ENCODE peak calls at places on chromosome 6, in eight cellular contexts. G is A172, V is cardiac septum, N is H54, J is GM23338, L is NCI-H82, U is adipocyte, B is tibial artery. C is an unnamed sample.

GRCh38 chr6:103456652-103457051 is 1403.1 kb downstream of the HACE1 start:
- DNase-seq in G (no peak), N (no peak), L (no peak), U (no peak), B (no peak), V (no peak), J (no peak), C (no peak)

GRCh38 chr6:100175814-100176275 is 181.8 kb upstream of the MCHR2 start:
- DNase-seq in U (peak), G (peak), J (no peak), L (no peak), V (no peak), B (no peak), N (no peak), C (no peak)

GRCh38 chr6:139030539-139030938 is 2.0 kb downstream of the ABRACL start:
- DNase-seq in N (no peak), J (no peak), L (no peak), G (no peak), V (no peak), B (no peak), U (no peak), C (peak)

GRCh38 chr6:143457563-143458359 is 7.2 kb downstream of the PEX3 start:
- DNase-seq in G (no peak), U (peak), L (no peak), N (no peak), B (no peak), J (no peak), V (no peak), C (peak)

GRCh38 chr6:166999845-167000253 is 652 bp downstream of the CEP43 start:
- DNase-seq in U (peak), J (peak), B (peak), N (no peak), G (no peak), L (no peak), V (no peak), C (peak)

GRCh38 chr6:72966628-72967280 is 258.5 kb downstream of the KHDC1L start:
- DNase-seq in G (no peak), J (no peak), N (no peak), B (no peak), U (peak), V (no peak), L (no peak), C (no peak)

GRCh38 chr6:154474636-154475428 is 35.7 kb downstream of the CNKSR3 start:
- DNase-seq in B (no peak), U (peak), V (no peak), N (peak), G (peak), J (no peak), L (no peak), C (no peak)

GRCh38 chr6:75546401-75546800 is 52.8 kb upstream of the FILIP1 start:
- DNase-seq in N (no peak), L (peak), V (no peak), U (peak), B (no peak), J (no peak), G (peak), C (no peak)

GRCh38 chr6:88538849-88539571 is 372.9 kb upstream of the CNR1 start:
- DNase-seq in L (no peak), V (no peak), G (no peak), U (no peak), B (no peak), N (no peak), J (peak), C (no peak)

GRCh38 chr6:168247456-168248147 is 72.0 kb downstream of the DACT2 start:
- DNase-seq in J (no peak), G (peak), B (no peak), V (no peak), N (no peak), L (no peak), U (no peak), C (peak)

GRCh38 chr6:25966707-25967106 is 4.1 kb downstream of the TRIM38 start:
- DNase-seq in L (no peak), V (no peak), J (no peak), U (no peak), N (no peak), G (no peak), B (no peak), C (no peak)

GRCh38 chr6:134415681-134416080 is 97.8 kb upstream of the SGK1 start:
- DNase-seq in N (no peak), V (no peak), G (no peak), J (no peak), B (no peak), L (no peak), U (no peak), C (peak)

GRCh38 chr6:51934098-51934497 is 153.3 kb downstream of the PKHD1 start:
- DNase-seq in U (no peak), J (peak), L (peak), N (peak), B (no peak), G (peak), V (no peak), C (no peak)

C was measured in small intestine.